ENCODE peak calls at places on chromosomes 7 and 10, in ten cellular contexts. E is OCI-LY7; T is brain microvascular endothelial cell; A is suprapubic skin; X is A673; M is IMR-90; Q is H9; C is substantia nigra; D is effector memory CD4-positive, alpha-beta T cell; K is RWPE1. R is an unnamed sample.

GRCh38 chr10:26804418-26805393 is 56.1 kb downstream of the ABI1 start:
- DNase-seq in E (no peak), T (no peak), A (no peak), X (no peak), M (no peak), Q (no peak), C (no peak), D (no peak), K (no peak), R (no peak)

GRCh38 chr10:104492349-104492940 is 138.8 kb downstream of the CFAP58 start:
- DNase-seq in E (no peak), T (no peak), A (no peak), X (no peak), M (no peak), Q (no peak), C (no peak), D (no peak), K (no peak), R (no peak)

GRCh38 chr10:119315128-119316001 is 108.0 kb downstream of the GRK5 start:
- DNase-seq in E (no peak), T (peak), A (no peak), X (peak), M (peak), Q (peak), C (no peak), D (peak), K (peak), R (peak)

GRCh38 chr7:47948096-47948790 is at the start of gene PKD1L1:
- DNase-seq in E (no peak), T (no peak), A (no peak), X (no peak), M (no peak), Q (no peak), C (no peak), D (no peak), K (no peak), R (no peak)

GRCh38 chr10:116364808-116365207 is 40.6 kb downstream of the CCDC172 start:
- DNase-seq in E (no peak), T (no peak), A (no peak), X (peak), M (no peak), Q (no peak), C (no peak), D (no peak), K (no peak), R (no peak)

GRCh38 chr7:80428161-80429054 is 83.5 kb downstream of the GNAT3 start:
- DNase-seq in E (no peak), T (peak), A (no peak), X (peak), M (peak), Q (peak), C (no peak), D (no peak), K (peak), R (peak)

GRCh38 chr10:129095980-129096339 is 371.1 kb upstream of the MGMT start:
- DNase-seq in E (no peak), T (no peak), A (no peak), X (peak), M (peak), Q (no peak), C (no peak), D (no peak), K (no peak), R (no peak)

GRCh38 chr10:49624629-49625028 is 10.8 kb downstream of the CHAT start:
- DNase-seq in E (no peak), T (no peak), A (no peak), X (no peak), M (no peak), Q (peak), C (no peak), D (no peak), K (no peak), R (no peak)

GRCh38 chr10:50622497-50623298 is 1.1 kb downstream of the SGMS1 start:
- DNase-seq in E (peak), T (peak), A (peak), X (peak), M (peak), Q (no peak), C (peak), D (no peak), K (peak), R (peak)

GRCh38 chr7:81004098-81004497 is 85.2 kb upstream of the SEMA3C start:
- DNase-seq in E (no peak), T (peak), A (no peak), X (no peak), M (peak), Q (no peak), C (no peak), D (no peak), K (no peak), R (peak)

GRCh38 chr10:22631646-22632278 is 82.6 kb downstream of the PIP4K2A start:
- DNase-seq in E (no peak), T (peak), A (no peak), X (no peak), M (peak), Q (no peak), C (no peak), D (no peak), K (no peak), R (no peak)

GRCh38 chr10:91944880-91945630 is 21.5 kb downstream of the BTAF1 start:
- DNase-seq in E (no peak), T (peak), A (no peak), X (no peak), M (peak), Q (no peak), C (no peak), D (no peak), K (no peak), R (no peak)

GRCh38 chr10:56319386-56319785 is 41.7 kb downstream of the ZWINT start:
- DNase-seq in E (no peak), T (no peak), A (no peak), X (no peak), M (peak), Q (no peak), C (no peak), D (no peak), K (peak), R (no peak)

GRCh38 chr7:107700570-107700969 is 39.9 kb downstream of the SLC26A4 start:
- DNase-seq in E (no peak), T (no peak), A (no peak), X (no peak), M (no peak), Q (no peak), C (no peak), D (no peak), K (no peak), R (no peak)

GRCh38 chr10:83373659-83374058 is 765.6 kb upstream of the GHITM start:
- DNase-seq in E (peak), T (peak), A (no peak), X (peak), M (no peak), Q (peak), C (no peak), D (no peak), K (no peak), R (peak)

GRCh38 chr10:6070647-6071046 is 8.5 kb upstream of the IL2RA start:
- DNase-seq in E (no peak), T (no peak), A (no peak), X (no peak), M (no peak), Q (no peak), C (no peak), D (no peak), K (no peak), R (no peak)

DNA sequence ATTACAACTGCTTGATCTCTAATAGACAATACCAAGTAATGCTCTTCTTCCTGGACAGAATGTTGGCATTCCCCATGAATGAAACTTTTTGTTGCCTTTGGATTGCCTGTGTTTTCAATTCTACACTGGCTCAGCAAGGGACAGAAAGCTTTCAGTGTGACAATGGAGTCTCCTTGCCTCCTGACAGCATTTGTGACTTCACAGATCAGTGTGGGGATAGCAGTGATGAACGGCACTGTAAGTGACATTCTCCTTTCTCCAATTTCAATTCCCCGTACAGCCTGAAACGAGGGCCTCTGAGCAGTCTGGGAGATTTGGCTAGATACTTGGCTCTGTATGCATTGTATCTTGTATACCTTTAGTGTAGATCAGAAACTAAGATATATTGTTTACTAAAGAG is 300 bp downstream of the MALRD1 start:
- DNase-seq in E (no peak), T (no peak), A (no peak), X (peak), M (no peak), Q (no peak), C (no peak), D (no peak), K (no peak), R (no peak)
- H3K27ac ChIP-seq in E (no peak), T (no peak), A (no peak), X (no peak), M (no peak), Q (no peak), C (no peak), D (no peak), K (no peak), R (no peak)

GRCh38 chr10:93216341-93216985 is 142.8 kb downstream of the CYP26A1 start:
- DNase-seq in E (no peak), T (no peak), A (no peak), X (no peak), M (no peak), Q (no peak), C (no peak), D (no peak), K (no peak), R (no peak)

GRCh38 chr10:93215312-93215711 is 141.6 kb downstream of the CYP26A1 start:
- DNase-seq in E (no peak), T (no peak), A (no peak), X (no peak), M (no peak), Q (no peak), C (no peak), D (no peak), K (no peak), R (no peak)

GRCh38 chr10:93206652-93207051 is 133.0 kb downstream of the CYP26A1 start:
- DNase-seq in E (no peak), T (no peak), A (no peak), X (no peak), M (no peak), Q (peak), C (no peak), D (no peak), K (no peak), R (peak)

GRCh38 chr10:93208717-93209464 is 135.2 kb downstream of the CYP26A1 start:
- DNase-seq in E (no peak), T (peak), A (no peak), X (no peak), M (peak), Q (no peak), C (no peak), D (no peak), K (no peak), R (no peak)

GRCh38 chr10:93211989-93212388 is 138.3 kb downstream of the CYP26A1 start:
- DNase-seq in E (no peak), T (no peak), A (no peak), X (no peak), M (no peak), Q (no peak), C (no peak), D (no peak), K (no peak), R (no peak)
- H3K27ac ChIP-seq in E (no peak), T (no peak), A (no peak), X (no peak), M (no peak), Q (no peak), C (no peak), D (no peak), K (no peak), R (no peak)

DNA sequence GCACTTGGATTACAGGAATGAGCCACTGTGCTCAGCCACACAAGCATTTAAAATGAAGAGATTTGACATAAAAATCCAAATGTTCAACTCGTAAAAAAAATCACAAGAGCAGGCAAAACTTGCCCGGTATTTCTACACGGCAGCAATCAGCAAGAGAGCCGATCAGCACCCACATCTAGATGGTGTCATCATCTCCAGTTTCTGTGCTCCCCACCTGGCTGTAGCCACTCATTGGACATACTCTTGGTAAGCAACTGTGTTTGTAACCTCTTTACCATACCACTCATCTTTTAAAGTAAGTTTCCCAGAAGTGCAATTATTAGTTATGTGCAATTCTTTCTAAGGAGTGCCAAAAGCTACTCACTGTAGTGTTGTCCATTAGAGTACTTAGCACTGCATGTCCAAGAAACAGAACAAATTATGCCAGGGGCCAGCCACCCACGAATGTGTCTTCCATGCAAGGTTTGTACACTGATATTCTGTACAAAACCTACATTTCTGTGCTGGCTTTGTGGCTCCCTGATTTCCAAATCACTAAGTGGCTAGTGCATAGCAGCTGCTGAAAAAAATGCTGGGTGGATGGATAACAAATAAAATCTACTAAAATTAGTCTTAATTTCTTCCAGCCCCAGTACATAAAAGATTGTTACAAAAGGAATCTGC is 132.0 kb downstream of the SRPK2 start:
- DNase-seq in E (no peak), T (no peak), A (no peak), X (no peak), M (no peak), Q (no peak), C (no peak), D (no peak), K (no peak), R (no peak)
- H3K27ac ChIP-seq in E (no peak), T (no peak), A (no peak), X (peak), M (no peak), Q (no peak), C (no peak), D (no peak), K (no peak), R (no peak)

GRCh38 chr7:150627959-150628358 is 4.2 kb downstream of the GIMAP6 start:
- DNase-seq in E (no peak), T (no peak), A (no peak), X (no peak), M (no peak), Q (no peak), C (no peak), D (no peak), K (no peak), R (no peak)
- H3K27ac ChIP-seq in E (no peak), T (no peak), A (no peak), X (no peak), M (no peak), Q (no peak), C (no peak), D (no peak), K (no peak), R (no peak)

DNA sequence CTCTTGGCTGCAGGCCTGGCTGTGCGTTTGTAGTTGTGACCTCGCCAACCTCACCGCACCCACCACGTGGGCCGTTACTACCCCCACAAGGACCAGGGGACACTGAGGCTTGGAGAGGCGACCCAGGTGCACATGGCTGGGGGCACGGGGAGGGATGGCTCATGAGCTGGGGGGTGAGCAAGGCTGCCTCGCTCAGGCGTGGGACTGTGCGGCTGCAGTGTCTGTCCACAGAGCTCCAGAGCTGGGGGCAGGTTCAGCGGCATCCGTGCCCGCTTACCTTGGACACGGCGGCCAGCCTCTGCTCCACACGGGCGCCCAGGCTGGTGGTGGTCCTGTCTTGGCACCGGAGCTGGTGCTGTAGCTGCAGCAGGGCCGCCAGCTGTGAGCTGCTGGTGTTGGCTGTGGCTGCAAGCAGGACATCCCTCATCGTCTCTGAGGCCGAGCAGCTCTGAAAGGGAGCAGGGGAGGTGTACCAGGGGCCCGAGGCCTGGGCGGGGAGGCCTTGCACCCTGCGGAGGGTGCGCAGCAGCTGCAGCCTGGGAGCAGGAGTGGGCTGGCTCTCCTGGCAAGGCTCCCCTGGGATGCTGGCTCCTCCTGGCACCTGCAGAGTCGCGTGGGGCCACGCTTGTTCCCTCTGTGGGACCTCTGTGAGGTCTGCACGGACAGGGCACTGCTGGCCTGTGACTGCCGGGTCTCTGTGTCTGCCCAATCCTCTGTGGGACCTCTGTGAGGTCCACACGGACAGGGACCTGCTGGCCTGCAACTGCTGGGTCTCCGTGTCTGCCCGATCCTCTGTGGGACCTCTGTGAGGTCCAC is 60.0 kb upstream of the NKX6-2 start:
- DNase-seq in E (no peak), T (no peak), A (peak), X (no peak), M (no peak), Q (peak), C (no peak), D (no peak), K (no peak), R (no peak)
- H3K27ac ChIP-seq in E (no peak), T (no peak), A (no peak), X (no peak), M (no peak), Q (no peak), C (no peak), D (no peak), K (no peak), R (no peak)

GRCh38 chr10:34192646-34193045 is 622.5 kb downstream of the PARD3 start:
- DNase-seq in E (no peak), T (no peak), A (no peak), X (no peak), M (no peak), Q (no peak), C (no peak), D (no peak), K (no peak), R (no peak)
- H3K27ac ChIP-seq in E (no peak), T (no peak), A (no peak), X (no peak), M (no peak), Q (no peak), C (no peak), D (no peak), K (no peak), R (no peak)

DNA sequence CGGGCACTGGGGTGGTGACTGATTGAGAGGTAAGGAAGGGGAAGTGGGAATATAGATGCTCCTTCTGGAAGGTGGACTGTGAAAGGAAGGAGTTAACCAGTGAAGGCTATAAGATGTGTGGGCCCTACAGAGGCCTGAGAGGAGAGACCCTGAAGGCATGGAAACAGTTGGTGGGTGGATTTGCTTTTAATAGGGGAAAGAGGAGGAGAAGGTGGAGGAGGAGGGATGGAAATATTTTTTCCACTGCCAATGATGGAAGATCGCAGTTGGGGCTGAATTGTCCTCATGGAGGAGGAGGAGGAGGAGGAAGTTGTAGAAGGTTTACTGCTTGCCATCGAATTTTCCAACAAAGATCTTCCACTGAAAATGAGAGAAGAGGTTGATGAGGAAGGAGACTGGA is 80.3 kb downstream of the KIAA1217 start:
- DNase-seq in E (no peak), T (no peak), A (no peak), X (no peak), M (no peak), Q (no peak), C (no peak), D (no peak), K (no peak), R (no peak)
- H3K27ac ChIP-seq in E (no peak), T (no peak), A (no peak), X (no peak), M (no peak), Q (no peak), C (no peak), D (no peak), K (no peak), R (no peak)

GRCh38 chr10:87870154-87870553 is 6.7 kb downstream of the PTEN start:
- DNase-seq in E (no peak), T (no peak), A (no peak), X (no peak), M (no peak), Q (no peak), C (no peak), D (no peak), K (no peak), R (no peak)
- H3K27ac ChIP-seq in E (no peak), T (no peak), A (no peak), X (no peak), M (no peak), Q (no peak), C (no peak), D (no peak), K (no peak), R (no peak)